ENCODE peak calls at places on chromosomes 4 and X, in four cellular contexts. A, F, Z and K are unnamed samples.

GRCh38 chr4:71473541-71474240 is 134.9 kb downstream of the SLC4A4 start:
- DNase-seq in Z (no peak), A (no peak), F (no peak), K (no peak)

GRCh38 chrX:768596-768995 is 138.0 kb downstream of the SHOX start:
- DNase-seq in Z (no peak), F (no peak), A (no peak), K (no peak)

GRCh38 chrX:74458738-74459137 is 37.4 kb downstream of the SLC16A2 start:
- DNase-seq in A (no peak), Z (peak), F (peak), K (peak)

GRCh38 chrX:119981286-119982070 is 37.9 kb upstream of the NKAP start:
- DNase-seq in F (peak), Z (peak), A (no peak), K (no peak)

GRCh38 chr4:77248805-77249204 is 91.8 kb downstream of the CCNG2 start:
- DNase-seq in F (no peak), Z (no peak), A (no peak), K (no peak)

GRCh38 chr4:121791481-121791880 is 9.6 kb upstream of the EXOSC9 start:
- DNase-seq in F (no peak), A (no peak), Z (no peak), K (no peak)

GRCh38 chr4:7235030-7235380 is 42.7 kb downstream of the SORCS2 start:
- DNase-seq in A (no peak), Z (no peak), F (no peak), K (no peak)

GRCh38 chrX:33908898-33909297 is 223.2 kb downstream of the FAM47A start:
- DNase-seq in F (no peak), Z (no peak), A (no peak), K (no peak)

GRCh38 chrX:120020305-120020704 is 57.2 kb downstream of the RHOXF2B start:
- DNase-seq in Z (no peak), A (no peak), F (no peak), K (no peak)

GRCh38 chrX:110851780-110852179 is 56.2 kb upstream of the CHRDL1 start:
- DNase-seq in Z (no peak), F (peak), A (no peak), K (no peak)

GRCh38 chrX:85288992-85289723 is 45.4 kb downstream of the ZNF711 start:
- DNase-seq in Z (no peak), F (no peak), A (no peak), K (no peak)

GRCh38 chrX:29172880-29173279 is 585.6 kb downstream of the IL1RAPL1 start:
- DNase-seq in Z (no peak), A (no peak), F (peak), K (no peak)

GRCh38 chrX:135421537-135421931 is 210 bp upstream of the SMIM10L2A start:
- DNase-seq in A (no peak), F (peak), Z (peak), K (no peak)

GRCh38 chr4:24434193-24434728 is 150.1 kb downstream of the DHX15 start:
- DNase-seq in F (no peak), Z (no peak), A (no peak), K (no peak)

GRCh38 chrX:2748171-2748814 is 3.5 kb upstream of the XG start:
- DNase-seq in F (no peak), Z (no peak), A (no peak), K (no peak)

GRCh38 chr4:53459548-53459947 is 82.1 kb downstream of the FIP1L1 start:
- DNase-seq in A (no peak), F (peak), Z (no peak), K (no peak)

GRCh38 chr4:82591592-82591991 is 29.8 kb upstream of the TMEM150C start:
- DNase-seq in A (no peak), Z (no peak), F (no peak), K (no peak)

GRCh38 chr4:135508006-135508714 is 1306.6 kb upstream of the PABPC4L start:
- DNase-seq in Z (peak), F (peak), A (no peak), K (peak)

GRCh38 chr4:153616005-153616555 is 68.0 kb upstream of the TLR2 start:
- DNase-seq in A (no peak), Z (no peak), F (no peak), K (no peak)

DNA sequence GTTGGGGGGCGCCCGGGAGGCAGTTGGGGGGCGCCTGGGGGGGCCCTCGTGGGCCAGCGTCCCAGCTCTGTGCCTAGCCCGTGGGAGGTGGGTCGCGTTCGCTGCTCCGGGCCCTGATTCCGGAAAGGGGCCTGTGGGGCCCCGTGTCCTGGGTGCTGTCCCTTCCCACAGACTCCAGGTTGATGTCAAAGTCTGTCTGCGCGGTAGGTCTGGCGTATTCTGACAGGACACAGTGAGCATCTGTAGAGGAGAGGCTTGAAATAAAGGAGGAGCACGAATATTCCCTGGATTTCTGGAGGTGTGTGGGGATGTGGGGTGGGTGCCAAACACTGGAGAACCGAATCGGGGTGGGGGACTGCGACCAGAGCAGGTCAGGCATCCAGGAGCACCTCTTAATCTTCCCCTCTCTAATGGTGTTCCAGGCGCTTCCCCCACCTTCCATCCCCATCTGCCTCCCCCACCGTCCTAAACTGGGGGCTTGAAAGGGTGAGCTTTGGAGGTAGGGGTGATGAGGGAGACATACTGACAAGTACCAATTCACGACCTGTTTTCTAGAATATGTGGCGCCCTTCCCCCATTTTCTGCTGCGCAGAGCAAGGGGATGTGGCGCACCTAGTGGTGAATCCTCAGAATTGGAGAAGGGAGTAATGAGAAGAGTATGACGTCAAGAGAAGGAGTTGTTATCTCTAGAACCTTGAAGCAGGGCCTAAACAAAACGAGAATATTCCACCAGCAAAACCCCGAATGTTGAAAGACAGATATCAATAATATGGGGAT is 873 bp downstream of the GPRASP1 start:
- DNase-seq in Z (no peak), A (no peak), F (peak), K (no peak)
- TF ChIP-seq CTCF in Z (peak), A (peak), F (peak), K (peak)

DNA sequence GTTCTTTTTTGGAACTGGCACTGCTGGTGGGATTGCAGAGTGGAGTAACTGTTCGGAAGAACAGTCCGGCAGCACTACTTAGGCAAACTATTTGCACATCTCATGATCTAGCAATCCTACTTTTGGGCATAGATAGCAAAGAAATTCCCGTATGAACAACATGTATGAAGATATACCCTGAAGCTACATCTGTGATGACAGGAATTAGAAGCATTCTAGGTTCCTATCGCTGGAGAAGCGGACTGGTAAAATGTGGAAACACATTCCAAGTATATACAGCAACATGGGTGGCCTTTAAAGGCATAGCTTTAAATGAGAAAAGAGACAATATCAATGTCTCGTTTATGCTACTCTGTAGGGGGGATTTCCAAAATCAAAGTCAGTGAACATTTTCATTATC is 3.1 kb downstream of the DCAF16 start:
- DNase-seq in F (peak), A (no peak), Z (no peak), K (no peak)
- H3K4me3 ChIP-seq in F (peak), A (peak), Z (peak), K (peak)

GRCh38 chrX:19555683-19556082 is 40.4 kb upstream of the MAP3K15 start:
- DNase-seq in Z (no peak), A (no peak), F (no peak), K (no peak)
- TF ChIP-seq CTCF in Z (no peak), A (no peak), F (no peak), K (no peak)

GRCh38 chr4:119955256-119955655 is 111.4 kb downstream of the MAD2L1 start:
- DNase-seq in F (no peak), Z (no peak), A (no peak), K (no peak)

GRCh38 chr4:119962631-119963030 is 104.0 kb downstream of the MAD2L1 start:
- DNase-seq in A (no peak), Z (no peak), F (no peak), K (no peak)

GRCh38 chr4:119958983-119959382 is 107.7 kb downstream of the MAD2L1 start:
- DNase-seq in F (no peak), Z (no peak), A (no peak), K (no peak)
- H3K4me3 ChIP-seq in F (no peak), Z (no peak), A (no peak), K (no peak)

GRCh38 chr4:97990409-97990808 is 152.9 kb downstream of the STPG2 start:
- DNase-seq in Z (no peak), A (no peak), F (no peak), K (no peak)

GRCh38 chr4:97987019-97987648 is 156.1 kb downstream of the STPG2 start:
- DNase-seq in Z (no peak), A (no peak), F (peak), K (peak)

GRCh38 chr4:97978791-97979488 is 164.3 kb downstream of the STPG2 start:
- DNase-seq in F (no peak), A (no peak), Z (no peak), K (no peak)

GRCh38 chr4:97984545-97985131 is 158.6 kb downstream of the STPG2 start:
- DNase-seq in A (no peak), F (no peak), Z (no peak), K (no peak)
- TF ChIP-seq CTCF in A (no peak), F (peak), Z (peak), K (peak)